ENCODE peak calls at places on chromosomes 4 and X, in seven cellular contexts. E is upper lobe of right lung; D is CD8-positive, alpha-beta T cell; T is adipocyte; O is astrocyte; U is sigmoid colon; R is cardiac muscle cell. N is an unnamed sample. For H3K4me1, the result is how much of the 10 kb centered on the place peaks cover.

GRCh38 chr4:175238827-175239517 is 320.8 kb downstream of the ADAM29 start:
- DNase-seq in R (no peak), T (no peak), D (no peak), U (no peak), E (no peak), O (no peak), N (no peak)

GRCh38 chr4:78136109-78137081 is 79.3 kb downstream of the FRAS1 start:
- DNase-seq in O (no peak), U (no peak), T (no peak), R (no peak), D (no peak), E (no peak), N (no peak)

GRCh38 chr4:151659631-151660030 is 101.2 kb downstream of the GATB start:
- DNase-seq in D (no peak), T (no peak), U (peak), E (no peak), R (no peak), O (peak), N (peak)

GRCh38 chr4:17812801-17813200 is 2.0 kb downstream of the NCAPG start:
- DNase-seq in D (no peak), U (no peak), T (peak), O (no peak), E (no peak), R (no peak), N (peak)

GRCh38 chr4:64777286-64777685 is 368.0 kb upstream of the TECRL start:
- DNase-seq in T (no peak), E (no peak), O (peak), D (no peak), U (no peak), R (no peak), N (no peak)

GRCh38 chr4:153152453-153153338 is 51.5 kb upstream of the TRIM2 start:
- DNase-seq in E (peak), D (peak), R (peak), T (peak), O (peak), U (no peak), N (peak)

GRCh38 chrX:23223169-23223568 is 111.5 kb upstream of the PTCHD1 start:
- DNase-seq in O (no peak), U (no peak), T (no peak), R (no peak), E (no peak), D (no peak), N (no peak)

GRCh38 chr4:116385583-116385982 is 699.8 kb downstream of the TRAM1L1 start:
- DNase-seq in T (no peak), E (no peak), D (no peak), U (no peak), R (no peak), O (no peak), N (no peak)

GRCh38 chrX:11509786-11510185 is 155.9 kb downstream of the ARHGAP6 start:
- DNase-seq in D (no peak), E (no peak), R (no peak), T (peak), O (peak), U (no peak), N (no peak)

GRCh38 chrX:107025538-107025937 is 25.5 kb upstream of the MORC4 start:
- DNase-seq in D (no peak), O (peak), U (no peak), E (no peak), R (peak), T (peak), N (peak)

GRCh38 chr4:109729155-109729562 is 711 bp downstream of the PLA2G12A start:
- DNase-seq in D (no peak), E (no peak), T (peak), R (peak), O (no peak), U (no peak), N (peak)

GRCh38 chr4:132065940-132066495 is 1083.1 kb upstream of the PCDH10 start:
- DNase-seq in U (no peak), E (no peak), T (peak), R (no peak), O (peak), D (no peak), N (no peak)

GRCh38 chrX:49767231-49767630 is 61.9 kb upstream of the PAGE4 start:
- DNase-seq in E (no peak), R (no peak), D (no peak), U (no peak), O (no peak), T (peak), N (peak)

GRCh38 chr4:73741140-73741749 is 876 bp downstream of the CXCL8 start:
- DNase-seq in R (no peak), U (no peak), T (no peak), E (no peak), D (no peak), O (no peak), N (no peak)

GRCh38 chr4:74855879-74856278 is 61.6 kb upstream of the BTC start:
- DNase-seq in R (no peak), D (no peak), T (no peak), E (no peak), O (peak), U (no peak), N (no peak)

GRCh38 chr4:124636793-124637192 is 75.7 kb downstream of the ANKRD50 start:
- DNase-seq in T (no peak), D (no peak), E (no peak), U (no peak), R (no peak), O (peak), N (no peak)

GRCh38 chr4:153249199-153250154 is 45.2 kb downstream of the TRIM2 start:
- DNase-seq in E (peak), R (peak), T (peak), O (peak), U (peak), D (peak), N (peak)

GRCh38 chrX:48736303-48736702 is 25.2 kb upstream of the GLOD5 start:
- DNase-seq in U (no peak), E (no peak), O (no peak), T (no peak), R (no peak), D (no peak), N (no peak)

GRCh38 chr4:147182041-147182440 is 236.4 kb upstream of the TTC29 start:
- DNase-seq in D (no peak), E (no peak), U (no peak), T (no peak), R (no peak), O (no peak), N (no peak)

GRCh38 chr4:77031544-77031943 is 44.2 kb downstream of the CCNI start:
- DNase-seq in E (no peak), O (no peak), U (no peak), T (no peak), R (no peak), D (no peak), N (no peak)

GRCh38 chrX:136266828-136267227 is 15.6 kb upstream of the MAP7D3 start:
- DNase-seq in E (no peak), U (no peak), R (no peak), D (no peak), O (no peak), T (peak), N (no peak)

GRCh38 chrX:50161143-50161542 is 39.7 kb downstream of the AKAP4 start:
- DNase-seq in E (no peak), O (no peak), U (no peak), R (no peak), T (peak), D (no peak), N (peak)

GRCh38 chr4:1239141-1239948 is 9.6 kb downstream of the CTBP1 start:
- DNase-seq in T (no peak), U (peak), D (no peak), E (peak), R (no peak), O (no peak), N (no peak)

GRCh38 chrX:9647475-9647874 is 118.2 kb downstream of the GPR143 start:
- DNase-seq in D (no peak), E (no peak), T (no peak), R (peak), U (no peak), O (no peak), N (no peak)

GRCh38 chrX:116873678-116874077 is 410.9 kb upstream of the CT83 start:
- DNase-seq in T (peak), D (no peak), U (no peak), R (no peak), O (peak), E (no peak), N (peak)

GRCh38 chrX:352181-352580 is 33.6 kb upstream of the GTPBP6 start:
- DNase-seq in O (no peak), T (no peak), E (no peak), D (no peak), U (no peak), R (no peak), N (no peak)

GRCh38 chr4:25654031-25654970 is 1.4 kb upstream of the SLC34A2 start:
- DNase-seq in T (no peak), U (no peak), D (no peak), E (peak), O (peak), R (peak), N (no peak)

GRCh38 chrX:39814391-39814790 is 283.4 kb downstream of the BCOR start:
- DNase-seq in U (no peak), R (no peak), T (peak), D (peak), E (no peak), O (no peak), N (peak)

GRCh38 chr4:181181331-181181730 is 1061.9 kb upstream of the TENM3 start:
- DNase-seq in D (no peak), E (no peak), O (no peak), T (peak), U (no peak), R (no peak), N (peak)

GRCh38 chr4:89316931-89317366 is 9.3 kb upstream of the GPRIN3 start:
- DNase-seq in U (no peak), O (peak), T (peak), E (no peak), D (peak), R (no peak), N (peak)

GRCh38 chr4:7903686-7904085 is 36.0 kb downstream of the AFAP1 start:
- DNase-seq in R (no peak), U (no peak), T (peak), O (peak), E (no peak), D (no peak), N (peak)

GRCh38 chr4:41177016-41177415 is 37.3 kb downstream of the APBB2 start:
- DNase-seq in U (no peak), T (peak), O (peak), D (no peak), R (no peak), E (no peak), N (peak)

GRCh38 chr4:3283916-3284315 is 8.9 kb upstream of the RGS12 start:
- DNase-seq in D (no peak), R (no peak), O (no peak), U (no peak), E (no peak), T (no peak), N (no peak)

GRCh38 chrX:40644821-40645358 is 2.5 kb downstream of the CXorf38 start:
- DNase-seq in O (peak), E (peak), R (no peak), T (peak), U (peak), D (peak), N (peak)

GRCh38 chr4:1230316-1230715 is 18.6 kb downstream of the CTBP1 start:
- DNase-seq in O (no peak), E (no peak), U (no peak), R (no peak), T (no peak), D (no peak), N (no peak)

GRCh38 chrX:132740316-132741123 is 217.9 kb downstream of the HS6ST2 start:
- DNase-seq in T (peak), U (no peak), E (no peak), R (peak), D (no peak), O (no peak), N (peak)

GRCh38 chr4:6943012-6943869 is 33.6 kb downstream of the TBC1D14 start:
- DNase-seq in T (no peak), O (no peak), E (no peak), U (no peak), D (no peak), R (no peak), N (no peak)

GRCh38 chrX:132426695-132427281 is 62.0 kb downstream of the MBNL3 start:
- DNase-seq in E (no peak), T (peak), R (no peak), O (peak), U (no peak), D (no peak), N (peak)

GRCh38 chr4:40446785-40447184 is 111.7 kb downstream of the CHRNA9 start:
- DNase-seq in R (no peak), D (no peak), E (no peak), U (no peak), T (no peak), O (peak), N (peak)

GRCh38 chr4:170009291-170009690 is 16.9 kb downstream of the MFAP3L start:
- DNase-seq in T (peak), R (no peak), O (no peak), E (no peak), D (no peak), U (no peak), N (no peak)
- H3K4me1 ChIP-seq in T (under half), R (under half), O (under half), E (under half), D (under half), U (under half), N (under half)

GRCh38 chr4:156774422-156774821 is 197.2 kb downstream of the PDGFC start:
- DNase-seq in R (no peak), T (peak), U (no peak), O (peak), D (no peak), E (peak), N (peak)
- H3K4me1 ChIP-seq in R (under half), T (half or more), U (under half), O (half or more), D (under half), E (under half), N (half or more)

DNA sequence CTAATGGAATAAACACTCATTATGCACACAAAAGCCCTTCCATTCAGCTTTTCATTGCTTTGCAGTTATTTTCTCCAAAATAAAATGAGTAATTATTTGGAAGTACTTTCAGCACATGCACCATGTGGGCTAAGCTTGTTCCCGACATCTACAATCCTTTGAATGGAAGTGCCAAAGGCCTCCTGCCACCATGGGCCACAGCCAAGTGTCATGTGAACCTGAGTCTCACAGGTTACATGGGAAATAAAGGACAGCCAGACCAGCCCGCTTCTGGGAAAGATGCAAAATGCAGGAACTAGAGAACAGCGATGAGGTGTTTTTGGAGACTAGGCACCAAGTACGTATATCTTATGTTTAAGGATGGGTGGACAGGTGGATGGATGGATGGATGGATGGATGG is 181.8 kb downstream of the AFF2 start:
- DNase-seq in U (no peak), D (no peak), T (no peak), R (no peak), E (no peak), O (no peak), N (no peak)
- H3K4me1 ChIP-seq in U (under half), D (under half), T (under half), R (under half), E (under half), O (under half), N (under half)

GRCh38 chr4:102493794-102494193 is 7.4 kb upstream of the NFKB1 start:
- DNase-seq in D (no peak), R (no peak), U (no peak), T (no peak), E (no peak), O (no peak), N (no peak)
- H3K4me1 ChIP-seq in D (under half), R (under half), U (under half), T (under half), E (under half), O (under half), N (under half)

GRCh38 chr4:22485751-22486150 is 30.1 kb downstream of the ADGRA3 start:
- DNase-seq in T (no peak), E (no peak), U (no peak), O (peak), D (no peak), R (no peak), N (peak)
- H3K4me1 ChIP-seq in T (under half), E (under half), U (half or more), O (under half), D (under half), R (under half), N (under half)

GRCh38 chrX:6382284-6382683 is 152.6 kb downstream of the VCX3A start:
- DNase-seq in E (no peak), D (no peak), T (no peak), O (no peak), U (no peak), R (no peak), N (no peak)
- H3K4me1 ChIP-seq in E (under half), D (under half), T (under half), O (under half), U (under half), R (under half), N (under half)

DNA sequence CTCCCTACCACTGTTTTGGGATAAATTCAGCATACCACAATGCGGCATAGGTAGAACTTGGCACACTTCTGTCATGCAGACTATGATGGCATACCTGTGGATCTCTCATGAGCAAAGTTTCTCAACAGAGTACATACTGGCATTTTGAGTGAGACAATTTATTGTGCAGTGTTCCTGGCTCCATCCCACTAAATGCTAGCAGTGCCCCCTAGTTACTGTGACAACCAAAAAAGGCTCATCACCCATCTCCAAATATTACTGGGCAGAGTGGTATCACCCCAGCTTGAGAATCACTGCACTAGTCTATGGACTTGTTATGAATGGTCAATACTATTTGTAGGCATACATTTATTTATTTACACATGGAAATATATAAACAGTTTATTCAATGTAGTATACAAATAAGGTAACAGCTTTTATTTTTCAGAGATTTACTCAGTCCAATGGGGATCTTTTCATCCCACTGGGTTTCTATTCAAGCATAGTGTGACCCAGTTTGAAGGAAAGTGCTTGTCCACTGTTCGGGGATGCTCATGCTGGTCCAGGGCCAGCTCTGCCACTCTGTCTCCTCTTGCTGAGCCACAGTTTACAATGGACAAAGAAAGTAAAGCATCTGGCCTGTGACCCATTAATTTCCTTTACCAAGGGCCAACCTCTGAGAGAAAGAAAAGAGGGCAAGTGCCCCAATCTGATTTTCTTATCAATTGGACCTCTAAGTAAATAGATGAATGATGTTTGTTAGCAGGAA is 81.0 kb upstream of the IL2 start:
- DNase-seq in T (no peak), R (no peak), E (no peak), U (no peak), D (no peak), O (no peak), N (no peak)
- H3K4me1 ChIP-seq in T (under half), R (under half), E (under half), U (under half), D (under half), O (under half), N (under half)

GRCh38 chr4:87017580-87018061 is 82.8 kb downstream of the AFF1 start:
- DNase-seq in E (no peak), R (no peak), U (no peak), T (peak), O (peak), D (peak), N (peak)
- H3K4me1 ChIP-seq in E (half or more), R (half or more), U (half or more), T (under half), O (under half), D (under half), N (under half)

GRCh38 chrX:137746289-137746688 is 180.4 kb downstream of the ZIC3 start:
- DNase-seq in O (no peak), D (no peak), E (no peak), R (no peak), T (no peak), U (no peak), N (no peak)
- H3K4me1 ChIP-seq in O (under half), D (under half), E (under half), R (under half), T (under half), U (under half), N (under half)